ENCODE peak calls at places on chromosomes 13 and 19, in six cellular contexts. One of them, this sample, is unnamed.

GRCh38 chr19:44808463-44809371 is at the start of gene BCAM:
- DNase-seq in transverse colon: peak
- DNase-seq in right lobe of liver: peak
- DNase-seq in HCT116: no peak
- DNase-seq in mucosa of descending colon: peak
- DNase-seq in ovary: peak
- DNase-seq in this sample: peak

GRCh38 chr19:41476583-41476982 is 33.6 kb downstream of the ERICH4 start:
- DNase-seq in transverse colon: no peak
- DNase-seq in right lobe of liver: no peak
- DNase-seq in HCT116: no peak
- DNase-seq in mucosa of descending colon: no peak
- DNase-seq in ovary: no peak
- DNase-seq in this sample: no peak

GRCh38 chr19:16400911-16401675 is 70.7 kb downstream of the EPS15L1 start:
- DNase-seq in transverse colon: no peak
- DNase-seq in right lobe of liver: no peak
- DNase-seq in HCT116: no peak
- DNase-seq in mucosa of descending colon: no peak
- DNase-seq in ovary: no peak
- DNase-seq in this sample: no peak

GRCh38 chr13:73090116-73090811 is 31.5 kb downstream of the KLF5 start:
- DNase-seq in transverse colon: peak
- DNase-seq in right lobe of liver: no peak
- DNase-seq in HCT116: peak
- DNase-seq in mucosa of descending colon: peak
- DNase-seq in ovary: no peak
- DNase-seq in this sample: no peak

GRCh38 chr19:48668332-48668731 is 4.5 kb downstream of the NTN5 start:
- DNase-seq in transverse colon: no peak
- DNase-seq in right lobe of liver: no peak
- DNase-seq in HCT116: no peak
- DNase-seq in mucosa of descending colon: no peak
- DNase-seq in ovary: no peak
- DNase-seq in this sample: no peak

GRCh38 chr19:30061557-30062330 is 119.7 kb downstream of the URI1 start:
- DNase-seq in transverse colon: no peak
- DNase-seq in right lobe of liver: no peak
- DNase-seq in HCT116: no peak
- DNase-seq in mucosa of descending colon: no peak
- DNase-seq in ovary: no peak
- DNase-seq in this sample: no peak

GRCh38 chr19:18109731-18110671 is 12.4 kb downstream of the MAST3 start:
- DNase-seq in transverse colon: peak
- DNase-seq in right lobe of liver: peak
- DNase-seq in HCT116: no peak
- DNase-seq in mucosa of descending colon: peak
- DNase-seq in ovary: no peak
- DNase-seq in this sample: peak

GRCh38 chr19:869245-870177 is 10.0 kb downstream of the CFD start:
- DNase-seq in transverse colon: peak
- DNase-seq in right lobe of liver: no peak
- DNase-seq in HCT116: peak
- DNase-seq in mucosa of descending colon: peak
- DNase-seq in ovary: peak
- DNase-seq in this sample: no peak

GRCh38 chr13:65744761-65745160 is 1485.4 kb downstream of the PCDH9 start:
- DNase-seq in transverse colon: no peak
- DNase-seq in right lobe of liver: no peak
- DNase-seq in HCT116: no peak
- DNase-seq in mucosa of descending colon: no peak
- DNase-seq in ovary: no peak
- DNase-seq in this sample: no peak

GRCh38 chr19:6925801-6926751 is 38.7 kb downstream of the ADGRE1 start:
- DNase-seq in transverse colon: no peak
- DNase-seq in right lobe of liver: no peak
- DNase-seq in HCT116: no peak
- DNase-seq in mucosa of descending colon: peak
- DNase-seq in ovary: no peak
- DNase-seq in this sample: no peak

GRCh38 chr19:10292206-10292788 is 2.5 kb downstream of the ICAM5 start:
- DNase-seq in transverse colon: peak
- DNase-seq in right lobe of liver: peak
- DNase-seq in HCT116: peak
- DNase-seq in mucosa of descending colon: peak
- DNase-seq in ovary: peak
- DNase-seq in this sample: peak

GRCh38 chr13:85535306-85535705 is 263.9 kb downstream of the SLITRK6 start:
- DNase-seq in transverse colon: no peak
- DNase-seq in right lobe of liver: no peak
- DNase-seq in HCT116: no peak
- DNase-seq in mucosa of descending colon: no peak
- DNase-seq in ovary: no peak
- DNase-seq in this sample: no peak

GRCh38 chr19:38705197-38706019 is 38.9 kb downstream of the CAPN12 start:
- DNase-seq in transverse colon: no peak
- DNase-seq in right lobe of liver: no peak
- DNase-seq in HCT116: no peak
- DNase-seq in mucosa of descending colon: no peak
- DNase-seq in ovary: no peak
- DNase-seq in this sample: no peak

GRCh38 chr19:5103061-5103701 is 134.3 kb downstream of the KDM4B start:
- DNase-seq in transverse colon: no peak
- DNase-seq in right lobe of liver: peak
- DNase-seq in HCT116: no peak
- DNase-seq in mucosa of descending colon: no peak
- DNase-seq in ovary: no peak
- DNase-seq in this sample: peak

DNA sequence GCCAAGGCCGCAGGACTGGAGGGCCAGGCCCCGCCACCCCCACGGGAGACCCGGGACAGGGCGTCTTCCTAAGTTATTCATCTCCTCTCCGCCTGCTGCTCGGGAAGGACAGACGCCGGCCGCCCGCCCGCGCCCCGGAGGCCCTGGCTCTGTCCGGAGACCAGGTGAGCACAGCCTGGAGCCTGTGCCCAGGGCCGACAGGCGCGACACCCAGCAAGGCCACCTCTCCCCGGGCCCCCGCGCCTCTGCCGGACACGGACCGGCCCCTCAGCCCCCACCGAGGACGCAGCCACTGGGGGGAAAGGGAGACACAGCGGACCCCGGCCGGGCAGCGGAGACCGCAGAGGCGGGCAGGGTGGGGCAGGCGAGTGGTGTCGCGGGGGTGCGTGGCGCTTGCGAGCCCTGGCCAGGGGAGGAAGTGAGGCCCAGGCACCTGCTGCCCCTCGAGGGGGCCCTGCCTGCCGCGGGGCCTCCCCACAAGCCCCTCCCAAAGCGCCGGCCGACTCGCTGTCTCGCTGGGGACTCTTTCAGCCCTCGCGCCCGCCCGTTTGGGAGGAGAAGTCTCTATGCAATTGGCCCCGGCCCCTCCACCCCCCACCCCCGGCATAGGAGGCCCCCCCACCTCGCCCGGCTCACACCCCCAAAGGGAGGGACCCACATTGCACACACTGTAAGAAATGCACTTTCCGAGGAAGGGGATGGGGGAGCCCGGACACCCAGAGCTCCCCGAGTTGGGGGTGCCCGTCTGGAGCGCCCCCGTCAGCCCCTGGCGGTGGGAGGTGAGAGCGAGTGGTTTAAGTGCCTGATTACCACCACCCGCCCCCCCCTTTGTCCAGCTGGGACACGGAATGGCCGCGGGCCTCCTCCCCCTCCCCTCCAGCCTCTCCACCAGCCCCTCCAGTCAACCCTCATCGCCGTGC is 17.0 kb downstream of the SMIM24 start:
- DNase-seq in transverse colon: no peak
- DNase-seq in right lobe of liver: no peak
- DNase-seq in HCT116: no peak
- DNase-seq in mucosa of descending colon: no peak
- DNase-seq in ovary: peak
- DNase-seq in this sample: no peak
- TF ChIP-seq CTCF in transverse colon: no peak
- TF ChIP-seq CTCF in right lobe of liver: no peak
- TF ChIP-seq CTCF in HCT116: no peak
- TF ChIP-seq CTCF in mucosa of descending colon: no peak
- TF ChIP-seq CTCF in ovary: no peak
- TF ChIP-seq CTCF in this sample: no peak

GRCh38 chr13:20902438-20903163 is at the start of gene XPO4:
- DNase-seq in transverse colon: peak
- DNase-seq in right lobe of liver: peak
- DNase-seq in HCT116: peak
- DNase-seq in mucosa of descending colon: peak
- DNase-seq in ovary: peak
- DNase-seq in this sample: peak
- H3K4me3 ChIP-seq in transverse colon: peak
- H3K4me3 ChIP-seq in right lobe of liver: peak
- H3K4me3 ChIP-seq in HCT116: peak
- H3K4me3 ChIP-seq in mucosa of descending colon: peak
- H3K4me3 ChIP-seq in ovary: peak
- H3K4me3 ChIP-seq in this sample: peak

GRCh38 chr13:78131811-78132210 is 213.2 kb upstream of the EDNRB start:
- DNase-seq in transverse colon: no peak
- DNase-seq in right lobe of liver: no peak
- DNase-seq in HCT116: no peak
- DNase-seq in mucosa of descending colon: no peak
- DNase-seq in ovary: no peak
- DNase-seq in this sample: no peak
- TF ChIP-seq CTCF in transverse colon: no peak
- TF ChIP-seq CTCF in right lobe of liver: no peak
- TF ChIP-seq CTCF in HCT116: peak
- TF ChIP-seq CTCF in mucosa of descending colon: no peak
- TF ChIP-seq CTCF in ovary: no peak
- TF ChIP-seq CTCF in this sample: no peak

GRCh38 chr13:50128406-50129048 is 113.3 kb downstream of the KCNRG start:
- DNase-seq in transverse colon: no peak
- DNase-seq in right lobe of liver: no peak
- DNase-seq in HCT116: no peak
- DNase-seq in mucosa of descending colon: no peak
- DNase-seq in ovary: no peak
- DNase-seq in this sample: no peak

GRCh38 chr13:50126378-50127016 is 111.3 kb downstream of the KCNRG start:
- DNase-seq in transverse colon: peak
- DNase-seq in right lobe of liver: no peak
- DNase-seq in HCT116: no peak
- DNase-seq in mucosa of descending colon: peak
- DNase-seq in ovary: peak
- DNase-seq in this sample: no peak

GRCh38 chr13:50129065-50129922 is 114.0 kb downstream of the KCNRG start:
- DNase-seq in transverse colon: no peak
- DNase-seq in right lobe of liver: no peak
- DNase-seq in HCT116: no peak
- DNase-seq in mucosa of descending colon: no peak
- DNase-seq in ovary: no peak
- DNase-seq in this sample: no peak

GRCh38 chr13:50127017-50127725 is 111.9 kb downstream of the KCNRG start:
- DNase-seq in transverse colon: peak
- DNase-seq in right lobe of liver: peak
- DNase-seq in HCT116: no peak
- DNase-seq in mucosa of descending colon: peak
- DNase-seq in ovary: peak
- DNase-seq in this sample: no peak

DNA sequence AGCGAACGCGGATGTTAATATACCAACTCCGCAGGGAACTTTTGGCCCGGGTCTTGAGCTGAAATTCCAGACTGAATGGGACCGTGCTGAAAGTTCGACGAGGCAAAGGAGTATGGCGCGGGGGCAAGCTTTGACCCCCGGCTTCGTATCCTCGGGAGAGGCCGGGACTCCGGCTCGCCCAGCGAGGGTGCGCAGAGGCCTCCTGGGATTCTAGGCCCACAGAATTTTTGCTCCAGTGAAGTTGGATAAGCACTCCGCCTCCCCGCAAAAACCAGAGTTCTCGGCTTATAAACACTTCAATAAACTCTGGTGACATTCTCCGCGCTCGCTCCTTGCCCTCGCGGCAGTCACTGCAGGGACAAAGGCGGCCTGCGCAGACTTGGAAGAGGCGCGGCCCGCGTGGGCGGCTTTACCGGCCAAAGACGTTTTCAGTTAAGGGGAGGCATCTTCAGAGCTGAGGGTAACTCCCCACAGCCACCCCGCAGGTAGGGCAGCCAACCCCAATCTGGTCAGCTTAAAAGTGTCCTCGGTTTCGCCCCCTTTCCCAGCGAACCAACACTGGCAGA is 112.6 kb downstream of the KCNRG start:
- DNase-seq in transverse colon: no peak
- DNase-seq in right lobe of liver: no peak
- DNase-seq in HCT116: no peak
- DNase-seq in mucosa of descending colon: peak
- DNase-seq in ovary: peak
- DNase-seq in this sample: no peak
- H3K4me3 ChIP-seq in transverse colon: no peak
- H3K4me3 ChIP-seq in right lobe of liver: peak
- H3K4me3 ChIP-seq in HCT116: no peak
- H3K4me3 ChIP-seq in mucosa of descending colon: no peak
- H3K4me3 ChIP-seq in ovary: peak
- H3K4me3 ChIP-seq in this sample: no peak

GRCh38 chr13:98779695-98780094 is 27.2 kb upstream of the SLC15A1 start:
- DNase-seq in transverse colon: no peak
- DNase-seq in right lobe of liver: no peak
- DNase-seq in HCT116: no peak
- DNase-seq in mucosa of descending colon: no peak
- DNase-seq in ovary: no peak
- DNase-seq in this sample: no peak
- TF ChIP-seq CTCF in transverse colon: no peak
- TF ChIP-seq CTCF in right lobe of liver: no peak
- TF ChIP-seq CTCF in HCT116: no peak
- TF ChIP-seq CTCF in mucosa of descending colon: no peak
- TF ChIP-seq CTCF in ovary: no peak
- TF ChIP-seq CTCF in this sample: no peak

This sample was measured in WERI-Rb-1.